ENCODE peak calls at places on chromosomes 11 and 22, in seven cellular contexts. T is cardiac fibroblast, I is fibroblast of pulmonary artery, O is tibial artery, E is HFF-Myc, S is lower leg skin, Z is transverse colon. P is an unnamed sample.

GRCh38 chr11:74970852-74971395 is 17.8 kb upstream of the NEU3 start:
- DNase-seq in T (no peak), I (no peak), O (no peak), E (no peak), S (no peak), Z (no peak), P (no peak)

GRCh38 chr11:24837112-24837511 is 340.3 kb downstream of the LUZP2 start:
- DNase-seq in T (no peak), I (no peak), O (no peak), E (no peak), S (no peak), Z (no peak), P (no peak)

GRCh38 chr11:17719028-17719939 is at the start of gene MYOD1:
- DNase-seq in T (peak), I (no peak), O (no peak), E (no peak), S (no peak), Z (no peak), P (peak)

GRCh38 chr11:70535191-70535971 is 137.1 kb downstream of the CTTN start:
- DNase-seq in T (no peak), I (no peak), O (no peak), E (no peak), S (no peak), Z (no peak), P (no peak)

GRCh38 chr11:77141034-77141433 is 13.0 kb downstream of the MYO7A start:
- DNase-seq in T (peak), I (peak), O (no peak), E (no peak), S (no peak), Z (no peak), P (no peak)

GRCh38 chr22:45425531-45426265 is 12.2 kb downstream of the RIBC2 start:
- DNase-seq in T (no peak), I (no peak), O (peak), E (no peak), S (no peak), Z (no peak), P (no peak)

GRCh38 chr11:110335358-110335757 is 38.9 kb upstream of the RDX start:
- DNase-seq in T (no peak), I (no peak), O (no peak), E (no peak), S (no peak), Z (no peak), P (no peak)

GRCh38 chr22:31046591-31047226 is 34.4 kb upstream of the SMTN start:
- DNase-seq in T (peak), I (peak), O (peak), E (no peak), S (peak), Z (peak), P (peak)

GRCh38 chr11:22432331-22433065 is 94.3 kb downstream of the SLC17A6 start:
- DNase-seq in T (peak), I (peak), O (peak), E (no peak), S (no peak), Z (no peak), P (peak)

GRCh38 chr11:122772945-122773344 is 65.4 kb upstream of the CRTAM start:
- DNase-seq in T (peak), I (peak), O (no peak), E (no peak), S (no peak), Z (no peak), P (no peak)

GRCh38 chr11:43996318-43996717 is 51.5 kb upstream of the ACCSL start:
- DNase-seq in T (no peak), I (no peak), O (no peak), E (no peak), S (no peak), Z (no peak), P (no peak)

GRCh38 chr11:116215471-116216113 is 557.2 kb downstream of the BUD13 start:
- DNase-seq in T (no peak), I (no peak), O (no peak), E (no peak), S (no peak), Z (no peak), P (no peak)

GRCh38 chr11:5348516-5349194 is 2.7 kb upstream of the OR51B6 start:
- DNase-seq in T (no peak), I (no peak), O (no peak), E (no peak), S (no peak), Z (no peak), P (no peak)

DNA sequence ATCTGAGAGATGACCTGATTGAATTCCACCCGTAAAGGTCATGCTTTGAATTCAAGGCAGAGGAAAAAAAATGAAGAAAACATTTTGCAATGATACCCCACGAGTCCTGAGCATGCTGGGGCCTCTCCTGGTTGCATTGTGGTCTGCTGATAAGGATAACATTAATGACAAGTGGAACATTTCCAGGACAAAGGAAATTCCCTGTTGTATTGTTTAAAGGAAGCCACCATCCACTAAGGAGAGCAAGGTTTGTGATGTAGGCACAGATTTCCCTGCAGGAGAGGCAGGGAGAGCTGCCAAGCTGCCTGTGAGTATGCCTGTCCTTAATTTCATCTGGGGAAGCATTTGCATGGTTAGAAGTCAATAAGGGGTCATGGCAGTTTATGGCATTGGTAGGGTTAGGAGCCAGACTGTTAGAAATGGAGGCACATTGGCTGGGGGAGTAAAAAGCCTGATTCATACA is 21.9 kb downstream of the FLI1 start:
- DNase-seq in T (peak), I (peak), O (no peak), E (no peak), S (no peak), Z (no peak), P (no peak)
- H3K4me3 ChIP-seq in T (no peak), I (no peak), O (no peak), E (no peak), S (no peak), Z (no peak), P (no peak)

DNA sequence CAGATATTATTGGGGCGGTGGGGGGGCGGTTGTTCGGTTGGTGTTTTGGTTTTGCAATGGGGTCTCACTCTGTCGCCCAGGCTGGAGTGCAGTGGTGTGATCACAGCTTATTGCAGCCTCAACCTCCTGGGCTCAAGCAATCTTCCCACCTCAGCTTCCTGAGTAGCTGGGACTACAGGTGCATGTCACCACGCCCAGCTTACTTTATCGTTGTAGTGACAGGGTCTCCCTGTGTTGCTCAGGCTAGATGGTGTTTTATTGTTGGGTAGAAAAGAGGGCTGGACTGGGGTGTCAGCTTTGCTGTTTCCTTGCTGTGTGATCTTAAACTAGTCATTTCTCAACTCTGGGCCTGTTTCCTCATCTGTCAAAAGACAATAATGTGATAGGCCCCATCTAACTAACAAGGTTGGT is 17.5 kb upstream of the MYH9 start:
- DNase-seq in T (no peak), I (no peak), O (no peak), E (no peak), S (no peak), Z (no peak), P (no peak)
- H3K4me3 ChIP-seq in T (no peak), I (no peak), O (no peak), E (no peak), S (no peak), Z (no peak), P (no peak)

GRCh38 chr11:33478111-33478573 is 221.0 kb downstream of the HIPK3 start:
- DNase-seq in T (no peak), I (no peak), O (no peak), E (no peak), S (no peak), Z (no peak), P (no peak)
- H3K4me3 ChIP-seq in T (no peak), I (no peak), O (no peak), E (no peak), S (no peak), Z (no peak), P (no peak)

GRCh38 chr11:26227883-26228502 is 103.9 kb upstream of the ANO3 start:
- DNase-seq in T (no peak), I (no peak), O (no peak), E (no peak), S (no peak), Z (no peak), P (no peak)

GRCh38 chr11:26230021-26230420 is 101.9 kb upstream of the ANO3 start:
- DNase-seq in T (peak), I (peak), O (no peak), E (no peak), S (no peak), Z (no peak), P (no peak)

GRCh38 chr11:26227311-26227710 is 104.6 kb upstream of the ANO3 start:
- DNase-seq in T (peak), I (peak), O (no peak), E (peak), S (no peak), Z (no peak), P (no peak)

GRCh38 chr11:26229270-26229669 is 102.7 kb upstream of the ANO3 start:
- DNase-seq in T (peak), I (peak), O (no peak), E (peak), S (no peak), Z (no peak), P (no peak)

DNA sequence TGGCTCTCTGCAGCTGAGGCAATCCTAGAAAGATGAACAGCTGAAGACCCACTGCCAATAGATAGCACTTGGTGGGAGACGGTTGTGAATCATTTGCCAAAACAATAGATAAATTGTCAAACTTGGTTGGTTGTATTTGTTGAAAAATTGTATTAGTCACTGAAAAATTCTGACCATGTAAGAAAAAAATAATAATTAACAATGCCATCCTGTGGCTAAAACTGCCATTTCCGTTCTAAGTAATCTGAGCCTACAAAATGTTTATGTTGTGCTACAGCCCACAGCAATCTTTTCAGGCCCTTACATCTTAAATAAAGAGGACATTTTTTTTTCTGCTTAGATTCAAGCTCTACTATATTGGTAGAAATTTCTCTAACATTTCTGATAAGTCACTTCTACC is 103.2 kb upstream of the ANO3 start:
- DNase-seq in T (peak), I (peak), O (no peak), E (no peak), S (no peak), Z (no peak), P (no peak)
- H3K4me3 ChIP-seq in T (no peak), I (no peak), O (no peak), E (no peak), S (no peak), Z (no peak), P (no peak)

DNA sequence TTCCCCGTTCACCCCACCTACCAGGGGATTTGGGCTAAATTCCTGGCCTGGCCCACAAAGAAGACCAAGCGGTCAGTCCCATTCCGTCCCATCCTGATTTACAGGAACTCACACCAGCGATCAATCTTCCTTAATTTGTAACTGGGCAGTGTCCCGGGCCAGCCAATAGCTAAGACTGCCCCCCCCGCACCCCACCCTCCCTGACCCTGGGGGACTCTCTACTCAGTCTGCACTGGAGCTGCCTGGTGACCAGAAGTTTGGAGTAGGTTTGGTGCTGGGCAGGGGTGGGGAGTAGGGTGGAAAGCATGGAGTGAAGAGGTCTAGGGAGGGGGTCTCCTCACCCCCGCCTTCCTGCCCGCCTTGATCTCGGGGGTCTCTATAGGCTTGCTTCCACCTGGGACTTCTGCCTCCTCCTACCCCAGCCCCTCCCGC is at the start of gene SERPING1:
- DNase-seq in T (peak), I (peak), O (peak), E (no peak), S (peak), Z (peak), P (peak)
- H3K4me3 ChIP-seq in T (peak), I (peak), O (peak), E (no peak), S (peak), Z (peak), P (peak)

DNA sequence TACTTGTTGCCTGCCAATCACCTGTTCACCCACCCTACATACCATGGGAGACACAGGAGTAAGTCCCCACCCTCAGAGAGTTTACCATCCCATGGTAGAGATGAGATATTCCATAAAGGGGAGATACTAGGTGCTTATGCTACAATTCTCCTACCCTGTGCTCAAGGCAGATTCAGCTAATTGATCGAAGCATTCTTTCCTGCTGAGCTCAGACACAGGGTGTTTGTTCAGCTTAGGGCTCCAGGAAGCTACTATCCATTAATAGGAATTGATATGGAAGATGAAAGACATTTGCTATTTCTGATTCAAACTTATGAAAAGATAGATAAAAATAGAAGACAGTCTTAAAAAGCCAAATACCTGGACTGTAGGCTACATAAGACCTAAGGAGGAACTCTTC is 15.2 kb downstream of the SYT13 start:
- DNase-seq in T (no peak), I (no peak), O (no peak), E (no peak), S (no peak), Z (no peak), P (no peak)
- H3K4me3 ChIP-seq in T (no peak), I (no peak), O (no peak), E (no peak), S (no peak), Z (no peak), P (no peak)

GRCh38 chr22:19715286-19715939 is 1.1 kb downstream of the SEPTIN5 start:
- DNase-seq in T (no peak), I (no peak), O (no peak), E (no peak), S (no peak), Z (no peak), P (peak)

GRCh38 chr22:19716041-19716828 is 1.9 kb downstream of the SEPTIN5 start:
- DNase-seq in T (no peak), I (no peak), O (no peak), E (no peak), S (no peak), Z (no peak), P (no peak)

GRCh38 chr22:19713228-19713627 is 1.1 kb upstream of the SEPTIN5 start:
- DNase-seq in T (no peak), I (no peak), O (no peak), E (no peak), S (no peak), Z (no peak), P (peak)

GRCh38 chr22:19713650-19714319 is 518 bp upstream of the SEPTIN5 start:
- DNase-seq in T (no peak), I (no peak), O (no peak), E (no peak), S (no peak), Z (no peak), P (peak)

DNA sequence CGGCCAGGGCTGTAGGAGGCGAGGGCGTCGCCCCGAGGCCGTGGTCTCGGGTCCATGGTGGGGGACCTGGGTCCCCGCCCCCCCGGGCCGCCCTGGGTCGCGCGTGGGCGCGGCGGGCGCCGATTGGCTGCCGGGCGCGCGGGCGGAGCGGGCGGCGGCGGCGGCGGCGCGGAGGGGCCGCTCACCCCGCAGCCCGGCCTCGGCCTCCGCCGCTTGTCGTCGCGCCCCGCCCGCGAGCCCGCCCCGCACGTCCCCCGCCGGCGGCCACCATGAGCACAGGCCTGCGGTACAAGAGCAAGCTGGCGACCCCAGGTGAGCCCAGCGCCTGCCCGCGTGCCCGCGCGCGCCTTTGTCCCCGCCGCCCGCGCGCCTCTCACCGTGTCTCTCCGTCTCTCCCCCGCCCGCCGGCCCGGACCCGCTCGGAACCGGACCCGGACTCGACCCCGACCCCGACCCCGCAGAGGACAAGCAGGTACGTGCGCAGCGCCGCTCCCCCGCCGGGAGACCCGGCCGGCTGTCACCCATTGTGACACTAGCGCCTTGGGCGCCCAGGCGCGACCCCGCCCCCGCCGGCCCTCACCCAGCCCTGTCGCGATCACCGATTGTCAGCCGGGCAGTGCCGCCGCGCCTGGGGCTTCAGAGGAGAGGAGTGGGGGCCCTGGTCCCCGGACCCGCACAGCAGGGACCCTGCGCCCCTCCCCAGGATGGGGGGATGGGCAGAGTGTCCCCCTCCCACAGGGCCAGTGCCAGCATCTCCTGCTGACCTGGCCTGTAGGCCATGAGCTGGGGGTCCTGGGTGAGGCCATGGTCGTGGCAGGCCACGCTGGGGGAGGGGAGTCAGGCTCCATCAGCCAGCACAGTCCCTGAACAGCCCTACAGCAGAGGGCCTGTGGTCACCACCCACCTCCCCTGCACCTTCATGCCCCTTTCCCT is at the start of gene SEPTIN5:
- DNase-seq in T (no peak), I (no peak), O (no peak), E (no peak), S (no peak), Z (no peak), P (peak)
- H3K4me3 ChIP-seq in T (peak), I (peak), O (peak), E (peak), S (peak), Z (peak), P (peak)

P was measured in psoas muscle.